ENCODE peak calls at places on chromosomes 13 and 19, in eight cellular contexts. One of them, this sample, is unnamed.

GRCh38 chr13:83085186-83085900 is 796.9 kb downstream of the SLITRK1 start:
- DNase-seq in upper lobe of right lung: no peak
- DNase-seq in CD8-positive, alpha-beta T cell: no peak
- DNase-seq in adrenal gland: no peak
- DNase-seq in H9: no peak
- DNase-seq in IMR-90: peak; percentile 69
- DNase-seq in ovary: no peak
- DNase-seq in endodermal cell: no peak
- DNase-seq in this sample: no peak

GRCh38 chr13:85013006-85013405 is 786.2 kb downstream of the SLITRK6 start:
- DNase-seq in upper lobe of right lung: no peak
- DNase-seq in adrenal gland: no peak
- DNase-seq in endodermal cell: no peak
- DNase-seq in CD8-positive, alpha-beta T cell: no peak
- DNase-seq in ovary: no peak
- DNase-seq in H9: no peak
- DNase-seq in IMR-90: no peak
- DNase-seq in this sample: no peak

GRCh38 chr13:31115616-31116015 is 46.1 kb downstream of the HSPH1 start:
- DNase-seq in endodermal cell: peak; percentile 56
- DNase-seq in IMR-90: no peak
- DNase-seq in ovary: no peak
- DNase-seq in adrenal gland: no peak
- DNase-seq in CD8-positive, alpha-beta T cell: no peak
- DNase-seq in H9: peak; percentile 16
- DNase-seq in upper lobe of right lung: no peak
- DNase-seq in this sample: no peak

GRCh38 chr19:33240181-33240771 is 14.6 kb upstream of the SLC7A10 start:
- DNase-seq in endodermal cell: no peak
- DNase-seq in CD8-positive, alpha-beta T cell: no peak
- DNase-seq in H9: no peak
- DNase-seq in upper lobe of right lung: no peak
- DNase-seq in adrenal gland: no peak
- DNase-seq in IMR-90: no peak
- DNase-seq in ovary: no peak
- DNase-seq in this sample: no peak

GRCh38 chr19:17632577-17632976 is 55.6 kb downstream of the UNC13A start:
- DNase-seq in CD8-positive, alpha-beta T cell: no peak
- DNase-seq in endodermal cell: no peak
- DNase-seq in H9: no peak
- DNase-seq in adrenal gland: no peak
- DNase-seq in IMR-90: no peak
- DNase-seq in upper lobe of right lung: no peak
- DNase-seq in ovary: no peak
- DNase-seq in this sample: no peak

GRCh38 chr13:99986751-99987150 is 5.2 kb downstream of the ZIC2 start:
- DNase-seq in upper lobe of right lung: no peak
- DNase-seq in CD8-positive, alpha-beta T cell: no peak
- DNase-seq in H9: no peak
- DNase-seq in endodermal cell: peak; percentile 56
- DNase-seq in adrenal gland: no peak
- DNase-seq in ovary: no peak
- DNase-seq in IMR-90: no peak
- DNase-seq in this sample: no peak

GRCh38 chr19:49689133-49690072 is at the start of gene ADM5:
- DNase-seq in H9: peak; percentile 82
- DNase-seq in adrenal gland: peak; percentile 66
- DNase-seq in CD8-positive, alpha-beta T cell: peak; percentile 62
- DNase-seq in upper lobe of right lung: peak; percentile 80
- DNase-seq in ovary: peak; percentile 57
- DNase-seq in IMR-90: no peak
- DNase-seq in endodermal cell: peak; percentile 93
- DNase-seq in this sample: no peak

GRCh38 chr13:90375851-90376250 is 971.6 kb upstream of the MIR17HG start:
- DNase-seq in endodermal cell: no peak
- DNase-seq in CD8-positive, alpha-beta T cell: no peak
- DNase-seq in upper lobe of right lung: no peak
- DNase-seq in ovary: no peak
- DNase-seq in H9: no peak
- DNase-seq in adrenal gland: no peak
- DNase-seq in IMR-90: no peak
- DNase-seq in this sample: no peak

GRCh38 chr13:37706041-37706440 is 107.5 kb upstream of the POSTN start:
- DNase-seq in upper lobe of right lung: no peak
- DNase-seq in H9: no peak
- DNase-seq in IMR-90: no peak
- DNase-seq in adrenal gland: no peak
- DNase-seq in CD8-positive, alpha-beta T cell: no peak
- DNase-seq in endodermal cell: no peak
- DNase-seq in ovary: no peak
- DNase-seq in this sample: no peak

GRCh38 chr19:9791552-9792181 is 23.1 kb upstream of the ZNF846 start:
- DNase-seq in ovary: peak; percentile 99
- DNase-seq in IMR-90: peak; percentile 93
- DNase-seq in CD8-positive, alpha-beta T cell: peak; percentile 90
- DNase-seq in endodermal cell: peak; percentile 100
- DNase-seq in H9: peak; percentile 99
- DNase-seq in upper lobe of right lung: peak; percentile 96
- DNase-seq in adrenal gland: peak; percentile 96
- DNase-seq in this sample: peak; percentile 98

GRCh38 chr13:65907656-65908441 is 1322.3 kb downstream of the PCDH9 start:
- DNase-seq in IMR-90: peak; percentile 40
- DNase-seq in H9: no peak
- DNase-seq in CD8-positive, alpha-beta T cell: no peak
- DNase-seq in ovary: no peak
- DNase-seq in upper lobe of right lung: no peak
- DNase-seq in endodermal cell: no peak
- DNase-seq in adrenal gland: no peak
- DNase-seq in this sample: no peak

GRCh38 chr19:12838182-12838890 is at the start of gene MAST1:
- DNase-seq in adrenal gland: peak; percentile 28
- DNase-seq in upper lobe of right lung: peak; percentile 71
- DNase-seq in H9: peak; percentile 65
- DNase-seq in ovary: no peak
- DNase-seq in endodermal cell: peak; percentile 87
- DNase-seq in CD8-positive, alpha-beta T cell: peak; percentile 59
- DNase-seq in IMR-90: no peak
- DNase-seq in this sample: no peak

GRCh38 chr19:37572203-37572602 is 22.4 kb downstream of the ZNF571 start:
- DNase-seq in CD8-positive, alpha-beta T cell: no peak
- DNase-seq in ovary: no peak
- DNase-seq in H9: no peak
- DNase-seq in IMR-90: peak; percentile 22
- DNase-seq in upper lobe of right lung: no peak
- DNase-seq in adrenal gland: no peak
- DNase-seq in endodermal cell: no peak
- DNase-seq in this sample: no peak

GRCh38 chr19:32066056-32066455 is 279.4 kb upstream of the ZNF507 start:
- DNase-seq in H9: no peak
- DNase-seq in ovary: no peak
- DNase-seq in IMR-90: no peak
- DNase-seq in CD8-positive, alpha-beta T cell: no peak
- DNase-seq in upper lobe of right lung: no peak
- DNase-seq in adrenal gland: no peak
- DNase-seq in endodermal cell: no peak
- DNase-seq in this sample: no peak

GRCh38 chr19:1533510-1534150 is 9.8 kb downstream of the PLK5 start:
- DNase-seq in CD8-positive, alpha-beta T cell: no peak
- DNase-seq in adrenal gland: no peak
- DNase-seq in endodermal cell: no peak
- DNase-seq in H9: no peak
- DNase-seq in upper lobe of right lung: no peak
- DNase-seq in ovary: no peak
- DNase-seq in IMR-90: no peak
- DNase-seq in this sample: no peak

GRCh38 chr13:50589139-50589538 is 254.4 kb downstream of the DLEU7 start:
- DNase-seq in ovary: no peak
- DNase-seq in H9: no peak
- DNase-seq in upper lobe of right lung: no peak
- DNase-seq in IMR-90: peak; percentile 91
- DNase-seq in CD8-positive, alpha-beta T cell: no peak
- DNase-seq in adrenal gland: peak; percentile 24
- DNase-seq in endodermal cell: no peak
- DNase-seq in this sample: no peak

DNA sequence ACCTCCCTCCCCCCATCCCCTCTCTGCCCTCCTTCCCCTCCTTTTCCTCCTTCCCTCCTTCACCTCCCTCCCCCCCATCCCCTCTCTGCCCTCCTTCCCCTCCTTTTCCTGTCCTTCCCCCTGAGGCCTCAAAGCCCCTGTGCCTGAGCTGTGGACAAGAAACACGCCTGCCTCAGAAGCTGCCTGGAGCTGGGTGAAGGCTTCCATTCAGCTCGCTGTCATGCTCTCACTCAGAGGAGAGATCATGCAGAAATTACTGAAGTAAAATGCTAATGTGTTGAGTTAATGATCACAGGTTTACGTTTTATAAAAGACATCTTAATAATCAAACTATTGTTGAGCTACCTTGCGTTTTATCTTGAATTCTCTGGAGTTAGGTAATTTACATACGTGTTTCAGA is 114.5 kb downstream of the ATP11A start:
- DNase-seq in H9: no peak
- DNase-seq in endodermal cell: no peak
- DNase-seq in upper lobe of right lung: no peak
- DNase-seq in IMR-90: no peak
- DNase-seq in ovary: no peak
- DNase-seq in CD8-positive, alpha-beta T cell: no peak
- DNase-seq in adrenal gland: no peak
- DNase-seq in this sample: no peak
- H3K4me1 ChIP-seq in H9: no peaks in the 10 kb centered on the region
- H3K4me1 ChIP-seq in endodermal cell: no peaks in the 10 kb centered on the region
- H3K4me1 ChIP-seq in upper lobe of right lung: no peaks in the 10 kb centered on the region
- H3K4me1 ChIP-seq in IMR-90: peaks cover 2% of the 10 kb centered on the region
- H3K4me1 ChIP-seq in ovary: no peaks in the 10 kb centered on the region
- H3K4me1 ChIP-seq in CD8-positive, alpha-beta T cell: no peaks in the 10 kb centered on the region
- H3K4me1 ChIP-seq in adrenal gland: peaks cover 3% of the 10 kb centered on the region
- H3K4me1 ChIP-seq in this sample: no peaks in the 10 kb centered on the region

GRCh38 chr13:29674532-29674931 is 79.0 kb upstream of the SLC7A1 start:
- DNase-seq in H9: no peak
- DNase-seq in IMR-90: peak; percentile 13
- DNase-seq in upper lobe of right lung: no peak
- DNase-seq in adrenal gland: no peak
- DNase-seq in endodermal cell: no peak
- DNase-seq in ovary: no peak
- DNase-seq in CD8-positive, alpha-beta T cell: no peak
- DNase-seq in this sample: no peak

GRCh38 chr13:29677627-29678026 is 82.1 kb upstream of the SLC7A1 start:
- DNase-seq in adrenal gland: no peak
- DNase-seq in CD8-positive, alpha-beta T cell: no peak
- DNase-seq in ovary: no peak
- DNase-seq in H9: no peak
- DNase-seq in IMR-90: no peak
- DNase-seq in upper lobe of right lung: no peak
- DNase-seq in endodermal cell: no peak
- DNase-seq in this sample: no peak

GRCh38 chr13:29679357-29680050 is 84.0 kb upstream of the SLC7A1 start:
- DNase-seq in H9: no peak
- DNase-seq in endodermal cell: no peak
- DNase-seq in adrenal gland: peak; percentile 51
- DNase-seq in upper lobe of right lung: no peak
- DNase-seq in ovary: no peak
- DNase-seq in IMR-90: no peak
- DNase-seq in CD8-positive, alpha-beta T cell: no peak
- DNase-seq in this sample: no peak

GRCh38 chr13:29676535-29676934 is 81.0 kb upstream of the SLC7A1 start:
- DNase-seq in upper lobe of right lung: no peak
- DNase-seq in CD8-positive, alpha-beta T cell: no peak
- DNase-seq in endodermal cell: no peak
- DNase-seq in ovary: no peak
- DNase-seq in adrenal gland: no peak
- DNase-seq in IMR-90: peak; percentile 29
- DNase-seq in H9: no peak
- DNase-seq in this sample: no peak

DNA sequence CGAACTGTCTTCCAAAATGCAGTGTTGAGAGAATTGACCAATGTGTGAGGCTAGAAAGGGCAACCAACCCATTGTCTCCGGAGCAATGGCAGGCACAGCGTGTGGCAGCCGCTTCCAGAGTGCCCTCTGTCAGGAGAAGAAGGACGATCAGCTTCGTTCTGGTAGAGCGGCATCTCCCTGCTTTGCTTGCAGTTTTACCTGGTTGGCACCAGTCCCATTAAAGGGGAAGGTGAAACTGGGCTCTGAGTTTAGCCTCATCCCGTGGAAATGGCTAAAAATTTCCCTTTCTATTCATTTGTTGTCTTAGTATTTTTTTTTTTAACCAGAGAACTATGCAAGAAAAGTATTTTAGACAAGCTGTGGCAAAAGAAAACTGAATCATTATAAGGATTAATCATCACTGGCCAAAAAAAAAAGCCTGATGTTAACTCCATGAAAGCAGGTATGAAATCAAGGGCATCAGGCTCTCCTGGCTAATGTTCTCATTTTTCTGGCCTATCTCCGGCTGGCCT is 81.5 kb upstream of the SLC7A1 start:
- DNase-seq in ovary: no peak
- DNase-seq in upper lobe of right lung: no peak
- DNase-seq in adrenal gland: no peak
- DNase-seq in endodermal cell: no peak
- DNase-seq in CD8-positive, alpha-beta T cell: no peak
- DNase-seq in IMR-90: peak; percentile 2
- DNase-seq in H9: no peak
- DNase-seq in this sample: no peak
- TF ChIP-seq CTCF in ovary: no peak
- TF ChIP-seq CTCF in upper lobe of right lung: no peak
- TF ChIP-seq CTCF in adrenal gland: no peak
- TF ChIP-seq CTCF in endodermal cell: no peak
- TF ChIP-seq CTCF in CD8-positive, alpha-beta T cell: no peak
- TF ChIP-seq CTCF in IMR-90: no peak
- TF ChIP-seq CTCF in H9: no peak
- TF ChIP-seq CTCF in this sample: no peak

GRCh38 chr19:4800591-4801081 is 9.1 kb downstream of the FEM1A start:
- DNase-seq in upper lobe of right lung: peak; percentile 92
- DNase-seq in endodermal cell: no peak
- DNase-seq in ovary: no peak
- DNase-seq in adrenal gland: no peak
- DNase-seq in H9: no peak
- DNase-seq in CD8-positive, alpha-beta T cell: no peak
- DNase-seq in IMR-90: no peak
- DNase-seq in this sample: no peak

GRCh38 chr19:4795400-4795799 is 3.9 kb downstream of the FEM1A start:
- DNase-seq in IMR-90: peak; percentile 22
- DNase-seq in upper lobe of right lung: no peak
- DNase-seq in H9: no peak
- DNase-seq in ovary: no peak
- DNase-seq in adrenal gland: peak; percentile 81
- DNase-seq in CD8-positive, alpha-beta T cell: no peak
- DNase-seq in endodermal cell: no peak
- DNase-seq in this sample: no peak

GRCh38 chr19:4791183-4792018 is at the start of gene FEM1A:
- DNase-seq in CD8-positive, alpha-beta T cell: peak; percentile 98
- DNase-seq in IMR-90: peak; percentile 100
- DNase-seq in endodermal cell: peak; percentile 99
- DNase-seq in ovary: peak; percentile 98
- DNase-seq in adrenal gland: peak; percentile 100
- DNase-seq in H9: peak; percentile 100
- DNase-seq in upper lobe of right lung: peak; percentile 99
- DNase-seq in this sample: peak; percentile 100

GRCh38 chr19:4794971-4795370 is 3.4 kb downstream of the FEM1A start:
- DNase-seq in CD8-positive, alpha-beta T cell: no peak
- DNase-seq in H9: no peak
- DNase-seq in adrenal gland: no peak
- DNase-seq in ovary: no peak
- DNase-seq in endodermal cell: no peak
- DNase-seq in upper lobe of right lung: no peak
- DNase-seq in IMR-90: no peak
- DNase-seq in this sample: no peak
- H3K27ac ChIP-seq in CD8-positive, alpha-beta T cell: no peak overlapping the region
- H3K27ac ChIP-seq in H9: no peak overlapping the region
- H3K27ac ChIP-seq in adrenal gland: no peak overlapping the region
- H3K27ac ChIP-seq in ovary: no peak overlapping the region
- H3K27ac ChIP-seq in endodermal cell: no peak overlapping the region
- H3K27ac ChIP-seq in upper lobe of right lung: no peak overlapping the region
- H3K27ac ChIP-seq in IMR-90: no peak overlapping the region
- H3K27ac ChIP-seq in this sample: no peak overlapping the region

GRCh38 chr13:39531646-39532045 is 71.3 kb downstream of the LHFPL6 start:
- DNase-seq in CD8-positive, alpha-beta T cell: no peak
- DNase-seq in endodermal cell: no peak
- DNase-seq in adrenal gland: no peak
- DNase-seq in upper lobe of right lung: no peak
- DNase-seq in ovary: no peak
- DNase-seq in H9: no peak
- DNase-seq in IMR-90: peak; percentile 32
- DNase-seq in this sample: no peak
- H3K4me1 ChIP-seq in CD8-positive, alpha-beta T cell: no peaks in the 10 kb centered on the region
- H3K4me1 ChIP-seq in endodermal cell: no peaks in the 10 kb centered on the region
- H3K4me1 ChIP-seq in adrenal gland: peaks cover 30% of the 10 kb centered on the region
- H3K4me1 ChIP-seq in upper lobe of right lung: peaks cover 6% of the 10 kb centered on the region
- H3K4me1 ChIP-seq in ovary: peaks cover 3% of the 10 kb centered on the region
- H3K4me1 ChIP-seq in H9: no peaks in the 10 kb centered on the region
- H3K4me1 ChIP-seq in IMR-90: peaks cover 17% of the 10 kb centered on the region
- H3K4me1 ChIP-seq in this sample: peaks cover 19% of the 10 kb centered on the region